ENCODE peak calls at places on chromosomes 11 and 22, in ten cellular contexts. K is AML-193; C is fibroblast of the aortic adventitia; P is right lobe of liver; S is A549; R is GM19239; Y is lung microvascular endothelial cell; V is naive thymus-derived CD8-positive, alpha-beta T cell; E is NB4; Q is AG04450. D is an unnamed sample.

GRCh38 chr11:27296406-27296994 is 66.5 kb downstream of the CCDC34 start:
- DNase-seq in K (peak), C (peak), P (no peak), S (peak), R (no peak), Y (peak), V (no peak), E (peak), Q (no peak), D (no peak)

GRCh38 chr11:71252782-71253730 is 679 bp upstream of the SHANK2 start:
- DNase-seq in K (no peak), C (peak), P (peak), S (peak), R (peak), Y (no peak), V (no peak), E (no peak), Q (no peak), D (no peak)

GRCh38 chr11:20368441-20368840 is 4.9 kb downstream of the HTATIP2 start:
- DNase-seq in K (no peak), C (no peak), P (no peak), S (no peak), R (no peak), Y (no peak), V (no peak), E (no peak), Q (no peak), D (no peak)

GRCh38 chr11:287821-288327 is 1.1 kb upstream of the PGGHG start:
- DNase-seq in K (no peak), C (no peak), P (peak), S (no peak), R (no peak), Y (no peak), V (peak), E (no peak), Q (no peak), D (no peak)

GRCh38 chr11:57434640-57435546 is 8.0 kb upstream of the SLC43A3 start:
- DNase-seq in K (peak), C (peak), P (peak), S (peak), R (no peak), Y (no peak), V (no peak), E (peak), Q (peak), D (no peak)

GRCh38 chr11:107457205-107457557 is 444 bp downstream of the CWF19L2 start:
- DNase-seq in K (no peak), C (no peak), P (no peak), S (no peak), R (no peak), Y (peak), V (no peak), E (peak), Q (no peak), D (no peak)

GRCh38 chr22:48651981-48652538 is 1175.6 kb downstream of the BRD1 start:
- DNase-seq in K (no peak), C (no peak), P (no peak), S (no peak), R (no peak), Y (no peak), V (no peak), E (no peak), Q (no peak), D (no peak)

GRCh38 chr11:109347304-109347703 is 74.7 kb upstream of the C11orf87 start:
- DNase-seq in K (no peak), C (no peak), P (no peak), S (no peak), R (no peak), Y (no peak), V (no peak), E (no peak), Q (no peak), D (no peak)

GRCh38 chr11:113563766-113564165 is 88.6 kb upstream of the DRD2 start:
- DNase-seq in K (no peak), C (no peak), P (no peak), S (no peak), R (no peak), Y (no peak), V (no peak), E (no peak), Q (no peak), D (no peak)

GRCh38 chr11:10305262-10305963 is 540 bp downstream of the ADM start:
- DNase-seq in K (no peak), C (no peak), P (peak), S (peak), R (no peak), Y (peak), V (peak), E (peak), Q (no peak), D (peak)

GRCh38 chr11:59437770-59438169 is 1.5 kb downstream of the OR5A1 start:
- DNase-seq in K (no peak), C (no peak), P (no peak), S (no peak), R (no peak), Y (no peak), V (no peak), E (no peak), Q (no peak), D (no peak)

GRCh38 chr11:134365011-134365925 is 33.5 kb downstream of the GLB1L2 start:
- DNase-seq in K (no peak), C (no peak), P (peak), S (no peak), R (no peak), Y (no peak), V (no peak), E (no peak), Q (no peak), D (no peak)

GRCh38 chr11:77842451-77843121 is 21.6 kb downstream of the AAMDC start:
- DNase-seq in K (peak), C (peak), P (no peak), S (no peak), R (no peak), Y (peak), V (no peak), E (no peak), Q (no peak), D (no peak)

GRCh38 chr11:45091563-45092392 is 54.7 kb upstream of the PRDM11 start:
- DNase-seq in K (no peak), C (peak), P (no peak), S (peak), R (no peak), Y (no peak), V (no peak), E (peak), Q (no peak), D (no peak)

GRCh38 chr22:27474711-27475547 is 326.6 kb downstream of the MN1 start:
- DNase-seq in K (no peak), C (peak), P (no peak), S (peak), R (no peak), Y (peak), V (no peak), E (no peak), Q (peak), D (no peak)

GRCh38 chr11:15275141-15275540 is 160.4 kb downstream of the INSC start:
- DNase-seq in K (no peak), C (no peak), P (no peak), S (no peak), R (no peak), Y (no peak), V (no peak), E (no peak), Q (no peak), D (no peak)

GRCh38 chr11:368414-369335 is 624 bp upstream of the B4GALNT4 start:
- DNase-seq in K (no peak), C (peak), P (peak), S (peak), R (no peak), Y (no peak), V (no peak), E (no peak), Q (no peak), D (no peak)

GRCh38 chr11:17822021-17822781 is 87.6 kb downstream of the KCNC1 start:
- DNase-seq in K (no peak), C (peak), P (no peak), S (no peak), R (no peak), Y (peak), V (no peak), E (no peak), Q (peak), D (no peak)

GRCh38 chr11:119742263-119742861 is 13.4 kb upstream of the NECTIN1 start:
- DNase-seq in K (no peak), C (peak), P (peak), S (no peak), R (no peak), Y (no peak), V (peak), E (peak), Q (no peak), D (no peak)

GRCh38 chr22:20545681-20546521 is 38.5 kb downstream of the MED15 start:
- DNase-seq in K (no peak), C (no peak), P (peak), S (no peak), R (no peak), Y (no peak), V (no peak), E (no peak), Q (no peak), D (no peak)

GRCh38 chr11:27028653-27029052 is 12.0 kb upstream of the BBOX1 start:
- DNase-seq in K (no peak), C (peak), P (no peak), S (no peak), R (no peak), Y (no peak), V (no peak), E (no peak), Q (no peak), D (no peak)

GRCh38 chr11:129326921-129327320 is 48.7 kb upstream of the BARX2 start:
- DNase-seq in K (no peak), C (no peak), P (no peak), S (no peak), R (no peak), Y (no peak), V (no peak), E (no peak), Q (no peak), D (no peak)

GRCh38 chr22:20918663-20919220 is 1.5 kb downstream of the CRKL start:
- DNase-seq in K (no peak), C (no peak), P (no peak), S (no peak), R (no peak), Y (no peak), V (no peak), E (peak), Q (no peak), D (no peak)

GRCh38 chr22:31753005-31753633 is 700 bp upstream of the DEPDC5 start:
- DNase-seq in K (no peak), C (no peak), P (peak), S (peak), R (no peak), Y (peak), V (peak), E (peak), Q (no peak), D (no peak)

GRCh38 chr11:64016512-64016911 is 19.2 kb upstream of the FLRT1 start:
- DNase-seq in K (no peak), C (no peak), P (no peak), S (no peak), R (no peak), Y (no peak), V (no peak), E (no peak), Q (no peak), D (no peak)

GRCh38 chr11:2566223-2567025 is 121.6 kb downstream of the KCNQ1 start:
- DNase-seq in K (no peak), C (peak), P (peak), S (no peak), R (no peak), Y (no peak), V (no peak), E (no peak), Q (no peak), D (no peak)

GRCh38 chr11:61587951-61588695 is 7.2 kb upstream of the SYT7 start:
- DNase-seq in K (no peak), C (no peak), P (no peak), S (peak), R (peak), Y (no peak), V (peak), E (peak), Q (no peak), D (peak)

GRCh38 chr22:31926969-31927368 is 17.4 kb upstream of the YWHAH start:
- DNase-seq in K (no peak), C (no peak), P (no peak), S (no peak), R (no peak), Y (peak), V (no peak), E (no peak), Q (no peak), D (no peak)

GRCh38 chr11:125451400-125452124 is 44.5 kb downstream of the FEZ1 start:
- DNase-seq in K (no peak), C (peak), P (no peak), S (no peak), R (no peak), Y (peak), V (no peak), E (peak), Q (no peak), D (no peak)

D was measured in effector memory CD8-positive, alpha-beta T cell.